ENCODE peak calls at places on chromosomes 6 and 20, in seven cellular contexts. R is transverse colon, G is OCI-LY7, V is psoas muscle, Z is MM.1S, S is neural progenitor cell, Y is uterus. W is an unnamed sample.

GRCh38 chr20:48523191-48523757 is 304.5 kb downstream of the PREX1 start:
- DNase-seq in R (no peak), G (peak; percentile 56), V (no peak), Z (peak; percentile 72), S (peak; percentile 95), Y (no peak), W (peak; percentile 37)

GRCh38 chr20:46573234-46573633 is 22.8 kb upstream of the OCSTAMP start:
- DNase-seq in R (no peak), G (no peak), V (no peak), Z (no peak), S (no peak), Y (no peak), W (peak; percentile 24)

GRCh38 chr6:83221886-83222479 is 28.8 kb downstream of the RWDD2A start:
- DNase-seq in R (no peak), G (peak; percentile 49), V (no peak), Z (peak; percentile 42), S (peak; percentile 65), Y (no peak), W (no peak)

GRCh38 chr20:53621482-53622246 is 28.0 kb upstream of the ZNF217 start:
- DNase-seq in R (peak; percentile 39), G (peak; percentile 45), V (peak; percentile 33), Z (peak; percentile 39), S (no peak), Y (peak; percentile 80), W (peak; percentile 73)

GRCh38 chr20:25750765-25751696 is 54.4 kb upstream of the ZNF337 start:
- DNase-seq in R (peak; percentile 65), G (peak; percentile 33), V (peak; percentile 30), Z (peak; percentile 53), S (peak; percentile 19), Y (peak; percentile 55), W (peak; percentile 66)

GRCh38 chr6:113732384-113732966 is 124.7 kb upstream of the MARCKS start:
- DNase-seq in R (no peak), G (no peak), V (no peak), Z (no peak), S (peak; percentile 80), Y (peak; percentile 22), W (no peak)

GRCh38 chr20:4717816-4718215 is 3.9 kb upstream of the PRND start:
- DNase-seq in R (no peak), G (no peak), V (no peak), Z (no peak), S (no peak), Y (no peak), W (no peak)

GRCh38 chr6:153997221-153997620 is 41.8 kb upstream of the OPRM1 start:
- DNase-seq in R (no peak), G (no peak), V (no peak), Z (no peak), S (no peak), Y (no peak), W (no peak)

GRCh38 chr6:156827382-156827781 is 50.2 kb downstream of the ARID1B start:
- DNase-seq in R (no peak), G (no peak), V (no peak), Z (no peak), S (no peak), Y (peak; percentile 41), W (no peak)

GRCh38 chr6:135146160-135146920 is 34.8 kb upstream of the MYB start:
- DNase-seq in R (no peak), G (no peak), V (no peak), Z (no peak), S (peak; percentile 30), Y (no peak), W (no peak)

GRCh38 chr20:54368578-54368977 is 106.8 kb upstream of the DOK5 start:
- DNase-seq in R (no peak), G (no peak), V (no peak), Z (no peak), S (no peak), Y (no peak), W (no peak)

GRCh38 chr6:122429328-122429727 is 29.9 kb downstream of the HSF2 start:
- DNase-seq in R (no peak), G (no peak), V (no peak), Z (no peak), S (no peak), Y (no peak), W (no peak)

GRCh38 chr20:13468166-13468565 is 170.6 kb downstream of the TASP1 start:
- DNase-seq in R (no peak), G (no peak), V (no peak), Z (no peak), S (no peak), Y (no peak), W (no peak)

GRCh38 chr6:422423-423061 is 31.0 kb downstream of the IRF4 start:
- DNase-seq in R (no peak), G (no peak), V (no peak), Z (no peak), S (no peak), Y (peak; percentile 33), W (peak; percentile 81)

GRCh38 chr6:52514514-52514913 is 62.3 kb downstream of the TRAM2 start:
- DNase-seq in R (no peak), G (no peak), V (peak; percentile 67), Z (no peak), S (no peak), Y (peak; percentile 80), W (no peak)

GRCh38 chr6:108966855-108967755 is 118.9 kb downstream of the ARMC2 start:
- DNase-seq in R (no peak), G (no peak), V (peak; percentile 36), Z (no peak), S (peak; percentile 78), Y (no peak), W (no peak)

GRCh38 chr6:28933069-28933468 is 9.3 kb upstream of the TRIM27 start:
- DNase-seq in R (no peak), G (no peak), V (no peak), Z (no peak), S (no peak), Y (no peak), W (no peak)

GRCh38 chr6:71246596-71246995 is 42.0 kb upstream of the OGFRL1 start:
- DNase-seq in R (no peak), G (no peak), V (no peak), Z (no peak), S (no peak), Y (no peak), W (no peak)

GRCh38 chr6:30810813-30811329 is 66.5 kb upstream of the IER3 start:
- DNase-seq in R (peak; percentile 59), G (no peak), V (no peak), Z (peak; percentile 66), S (no peak), Y (no peak), W (no peak)

GRCh38 chr6:169918239-169918953 is 167.0 kb downstream of the ERMARD start:
- DNase-seq in R (no peak), G (no peak), V (no peak), Z (no peak), S (no peak), Y (no peak), W (peak; percentile 6)

DNA sequence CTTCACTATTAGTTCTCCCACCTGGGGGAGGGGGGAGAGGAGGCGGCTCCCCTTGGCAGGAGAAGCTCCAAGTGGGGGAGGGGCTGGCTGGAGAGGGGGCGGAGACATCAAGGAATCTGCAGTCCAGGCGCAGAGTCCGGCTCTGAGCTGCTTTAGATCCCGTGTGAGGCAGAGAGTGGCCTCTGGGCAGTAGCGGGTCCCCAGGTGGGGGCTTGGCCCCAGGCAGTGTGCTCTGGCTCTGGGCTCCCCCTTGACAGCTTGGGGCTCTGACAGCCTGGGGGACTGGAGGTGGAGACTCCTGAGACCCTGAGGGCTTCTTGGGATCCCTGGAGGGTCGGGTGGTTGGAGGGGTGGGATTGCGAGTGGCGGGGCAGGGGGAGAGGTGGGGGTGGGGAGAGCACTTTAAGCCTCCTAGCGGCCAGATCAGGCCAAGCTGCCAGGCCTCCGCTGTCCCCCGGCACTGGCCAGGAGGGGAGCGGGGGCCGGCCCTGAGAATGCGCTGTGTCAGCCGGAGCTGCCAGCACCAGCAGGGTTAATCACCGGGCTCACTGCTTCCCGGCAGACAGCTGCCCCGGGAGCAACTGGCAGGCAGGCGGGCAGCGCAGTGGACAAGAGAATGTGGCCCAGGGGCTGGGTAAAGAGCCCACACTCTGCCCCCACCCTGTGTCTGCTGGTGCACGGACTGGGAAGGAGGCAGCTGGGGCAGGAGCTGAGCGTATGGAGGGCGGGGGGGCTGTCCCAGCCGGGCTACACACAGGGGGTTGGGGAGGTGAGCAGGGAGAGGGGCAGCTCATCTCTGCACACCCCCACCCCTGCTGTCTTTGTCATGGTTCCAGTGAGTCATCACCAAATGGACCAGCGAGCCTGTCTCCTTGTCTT is 1.8 kb upstream of the LAMA5 start:
- DNase-seq in R (peak; percentile 59), G (no peak), V (peak; percentile 67), Z (no peak), S (peak; percentile 95), Y (peak; percentile 71), W (peak; percentile 80)
- H3K4me3 ChIP-seq in R (no peak overlapping the region), G (no peak overlapping the region), V (peak overlapping the region; percentile 75), Z (no peak overlapping the region), S (peak overlapping the region; percentile 98), Y (peak overlapping the region; percentile 14), W (peak overlapping the region; percentile 0)

DNA sequence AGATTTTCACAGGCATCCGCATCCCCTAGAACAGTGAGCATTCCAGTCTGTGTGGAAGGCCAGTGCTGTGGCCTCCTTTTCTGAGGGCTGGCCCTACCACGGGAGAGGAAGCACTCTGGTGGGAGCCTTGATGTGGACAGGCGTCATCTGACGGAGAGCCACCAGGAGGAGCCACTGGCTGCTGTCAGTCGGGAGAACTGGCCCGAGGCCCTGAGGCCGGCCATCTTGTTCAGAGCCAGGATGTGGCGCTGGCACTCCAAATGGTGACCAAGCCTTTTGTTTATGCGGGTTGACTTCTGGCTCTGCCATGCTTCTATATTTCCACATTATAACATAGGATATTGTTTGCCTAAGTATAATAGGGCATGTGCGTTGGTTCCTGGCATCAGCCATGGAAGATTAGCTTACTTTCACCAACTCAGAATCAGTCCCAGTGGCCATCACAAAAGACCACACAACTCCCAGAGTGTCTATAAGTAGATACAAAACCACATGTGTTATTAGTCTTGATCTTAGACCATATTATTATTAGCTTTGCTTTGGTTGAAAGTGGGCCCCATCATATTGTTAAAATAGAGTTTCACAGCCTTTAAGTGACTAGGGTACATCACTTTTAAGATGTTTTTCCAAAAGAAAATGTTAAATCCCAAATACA is 273.9 kb upstream of the TAB2 start:
- DNase-seq in R (no peak), G (peak; percentile 38), V (no peak), Z (no peak), S (peak; percentile 52), Y (no peak), W (no peak)
- TF ChIP-seq CTCF in R (no peak), G (peak; percentile 68), V (no peak), Z (peak; percentile 28), S (peak; percentile 52), Y (no peak), W (no peak)

GRCh38 chr20:59788196-59788735 is 145.2 kb downstream of the SYCP2 start:
- DNase-seq in R (no peak), G (no peak), V (no peak), Z (no peak), S (no peak), Y (no peak), W (no peak)
- H3K9me3 ChIP-seq in R (peaks cover 12% of the 10 kb centered on the region), G (peaks cover 7% of the 10 kb centered on the region), V (peaks cover 11% of the 10 kb centered on the region), Z (no peaks in the 10 kb centered on the region), S (peaks cover 6% of the 10 kb centered on the region), Y (no peaks in the 10 kb centered on the region), W (no peaks in the 10 kb centered on the region)

DNA sequence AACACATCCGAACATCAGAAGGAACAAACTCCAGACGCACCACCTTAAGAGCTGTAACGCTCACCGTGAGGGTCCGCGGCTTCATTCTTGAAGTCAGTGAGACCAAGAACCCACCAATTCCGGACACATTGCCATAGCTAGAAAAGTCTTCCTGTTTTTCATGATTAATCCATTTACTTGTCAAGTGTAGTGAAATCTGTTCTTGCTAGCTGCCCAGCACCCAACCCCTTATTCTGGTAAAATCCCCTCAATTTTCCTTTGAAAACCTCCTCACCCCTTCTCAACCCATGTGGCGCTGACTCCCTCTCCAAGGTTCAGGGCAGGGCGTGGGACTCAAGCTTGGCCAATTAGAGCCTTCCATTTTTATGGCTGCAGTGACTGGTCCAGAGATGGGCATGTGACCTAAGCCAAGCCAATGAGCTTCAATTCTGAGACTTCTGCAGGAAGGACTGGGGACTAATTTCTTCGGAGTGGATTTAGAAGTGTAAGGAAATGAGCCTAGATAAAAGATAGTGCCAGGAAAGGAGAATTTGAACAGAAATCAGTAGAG is 9.8 kb upstream of the ZBP1 start:
- DNase-seq in R (no peak), G (no peak), V (no peak), Z (no peak), S (no peak), Y (no peak), W (no peak)
- H3K4me3 ChIP-seq in R (no peak overlapping the region), G (no peak overlapping the region), V (no peak overlapping the region), Z (no peak overlapping the region), S (no peak overlapping the region), Y (no peak overlapping the region), W (no peak overlapping the region)